ENCODE peak calls at places on chromosomes 12 and 14, in five cellular contexts. One of them, this sample, is unnamed.
A peak's percentile ranks its signal among the peaks of the same experiment; 100 is the strongest.

GRCh38 chr12:130266751-130267150 is 70.9 kb upstream of the PIWIL1 start:
- DNase-seq in cardiac muscle cell: no peak
- DNase-seq in AG04450: no peak
- DNase-seq in right lobe of liver: no peak
- DNase-seq in tibial nerve: no peak
- DNase-seq in this sample: no peak

GRCh38 chr12:92757599-92758121 is 54.9 kb downstream of the PLEKHG7 start:
- DNase-seq in right lobe of liver: no peak
- DNase-seq in AG04450: no peak
- DNase-seq in tibial nerve: no peak
- DNase-seq in cardiac muscle cell: no peak
- DNase-seq in this sample: no peak

GRCh38 chr14:103491691-103492090 is 30.9 kb downstream of the CKB start:
- DNase-seq in cardiac muscle cell: no peak
- DNase-seq in right lobe of liver: no peak
- DNase-seq in AG04450: no peak
- DNase-seq in tibial nerve: no peak
- DNase-seq in this sample: no peak

GRCh38 chr14:25848601-25849000 is 749.2 kb downstream of the NOVA1 start:
- DNase-seq in right lobe of liver: no peak
- DNase-seq in cardiac muscle cell: no peak
- DNase-seq in tibial nerve: no peak
- DNase-seq in AG04450: no peak
- DNase-seq in this sample: no peak

GRCh38 chr12:12916135-12916956 is 25.0 kb downstream of the GPRC5A start:
- DNase-seq in AG04450: no peak
- DNase-seq in right lobe of liver: peak; percentile 85
- DNase-seq in tibial nerve: peak; percentile 96
- DNase-seq in cardiac muscle cell: peak; percentile 88
- DNase-seq in this sample: peak; percentile 84

GRCh38 chr12:1204581-1205121 is 213.6 kb downstream of the ERC1 start:
- DNase-seq in tibial nerve: no peak
- DNase-seq in cardiac muscle cell: peak; percentile 20
- DNase-seq in right lobe of liver: no peak
- DNase-seq in AG04450: no peak
- DNase-seq in this sample: no peak

GRCh38 chr12:116982721-116983502 is 72.2 kb downstream of the FBXW8 start:
- DNase-seq in AG04450: peak; percentile 78
- DNase-seq in right lobe of liver: no peak
- DNase-seq in tibial nerve: no peak
- DNase-seq in cardiac muscle cell: peak; percentile 72
- DNase-seq in this sample: no peak

GRCh38 chr14:68131907-68132306 is 312.3 kb downstream of the RAD51B start:
- DNase-seq in right lobe of liver: no peak
- DNase-seq in cardiac muscle cell: no peak
- DNase-seq in tibial nerve: no peak
- DNase-seq in AG04450: no peak
- DNase-seq in this sample: no peak

GRCh38 chr14:73795974-73796373 is 55.7 kb upstream of the PTGR2 start:
- DNase-seq in right lobe of liver: peak; percentile 73
- DNase-seq in AG04450: no peak
- DNase-seq in cardiac muscle cell: peak; percentile 51
- DNase-seq in tibial nerve: no peak
- DNase-seq in this sample: no peak

GRCh38 chr14:96271421-96271762 is 15.4 kb downstream of the BDKRB1 start:
- DNase-seq in AG04450: no peak
- DNase-seq in cardiac muscle cell: no peak
- DNase-seq in tibial nerve: no peak
- DNase-seq in right lobe of liver: no peak
- DNase-seq in this sample: no peak

GRCh38 chr14:104870368-104871144 is 5.5 kb downstream of the CEP170B start:
- DNase-seq in cardiac muscle cell: no peak
- DNase-seq in AG04450: no peak
- DNase-seq in right lobe of liver: peak; percentile 46
- DNase-seq in tibial nerve: no peak
- DNase-seq in this sample: peak; percentile 38

DNA sequence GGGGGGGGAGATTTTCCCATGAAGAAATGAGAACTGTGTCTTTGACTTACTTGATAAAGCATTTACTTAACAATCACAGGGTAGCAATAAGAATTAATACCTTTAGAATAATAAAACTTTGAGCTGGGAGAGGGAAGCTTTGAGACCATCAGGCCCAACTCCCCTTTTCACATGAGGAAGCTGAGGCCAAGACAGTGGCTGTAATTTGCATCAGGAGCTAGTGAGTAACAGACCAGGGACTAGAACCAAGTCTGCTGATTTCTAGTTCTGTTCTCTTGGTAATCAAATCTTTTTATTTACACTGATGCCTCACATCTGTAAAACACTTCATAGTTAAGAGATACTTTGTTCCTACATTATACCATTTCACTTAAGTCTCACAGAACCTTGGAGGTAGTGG is 28.7 kb downstream of the TTC8 start:
- DNase-seq in tibial nerve: no peak
- DNase-seq in AG04450: no peak
- DNase-seq in cardiac muscle cell: no peak
- DNase-seq in right lobe of liver: no peak
- DNase-seq in this sample: no peak
- TF ChIP-seq CTCF in tibial nerve: no peak
- TF ChIP-seq CTCF in AG04450: no peak
- TF ChIP-seq CTCF in cardiac muscle cell: no peak
- TF ChIP-seq CTCF in right lobe of liver: no peak
- TF ChIP-seq CTCF in this sample: no peak

GRCh38 chr14:106187176-106187670 is 660.8 kb downstream of the TMEM121 start:
- DNase-seq in AG04450: no peak
- DNase-seq in tibial nerve: no peak
- DNase-seq in cardiac muscle cell: no peak
- DNase-seq in right lobe of liver: no peak
- DNase-seq in this sample: no peak

GRCh38 chr14:106185837-106186233 is 659.5 kb downstream of the TMEM121 start:
- DNase-seq in right lobe of liver: no peak
- DNase-seq in cardiac muscle cell: no peak
- DNase-seq in AG04450: no peak
- DNase-seq in tibial nerve: no peak
- DNase-seq in this sample: peak; percentile 62
- H3K9me3 ChIP-seq in right lobe of liver: no peaks in the 10 kb centered on the region
- H3K9me3 ChIP-seq in cardiac muscle cell: no peaks in the 10 kb centered on the region
- H3K9me3 ChIP-seq in AG04450: peaks cover 13% of the 10 kb centered on the region
- H3K9me3 ChIP-seq in tibial nerve: no peaks in the 10 kb centered on the region
- H3K9me3 ChIP-seq in this sample: no peaks in the 10 kb centered on the region

DNA sequence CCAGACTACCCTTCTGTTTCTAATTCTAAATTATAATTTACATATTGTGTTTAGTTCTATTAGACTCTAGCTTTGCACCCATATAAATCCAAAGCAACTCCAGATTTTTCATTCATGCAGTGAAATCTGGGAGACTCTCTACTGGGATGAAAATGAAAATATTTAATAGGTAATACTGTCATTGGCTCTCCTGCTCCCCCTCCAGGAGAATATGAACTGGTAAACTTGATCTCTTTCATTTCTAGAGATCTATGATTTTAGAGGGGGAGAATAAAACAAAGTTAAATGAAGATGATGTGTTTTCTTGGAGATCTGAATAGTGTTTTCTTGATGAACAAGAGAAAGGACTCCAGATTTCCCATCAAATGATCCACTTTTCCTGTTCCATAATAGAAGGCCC is 104.3 kb upstream of the TMCC3 start:
- DNase-seq in cardiac muscle cell: no peak
- DNase-seq in tibial nerve: no peak
- DNase-seq in AG04450: no peak
- DNase-seq in right lobe of liver: no peak
- DNase-seq in this sample: no peak
- TF ChIP-seq CTCF in cardiac muscle cell: peak; percentile 44
- TF ChIP-seq CTCF in tibial nerve: no peak
- TF ChIP-seq CTCF in AG04450: peak; percentile 35
- TF ChIP-seq CTCF in right lobe of liver: peak; percentile 19
- TF ChIP-seq CTCF in this sample: no peak

GRCh38 chr14:84806627-84807026 is 723.3 kb upstream of the FLRT2 start:
- DNase-seq in AG04450: no peak
- DNase-seq in cardiac muscle cell: peak; percentile 47
- DNase-seq in right lobe of liver: no peak
- DNase-seq in tibial nerve: no peak
- DNase-seq in this sample: no peak
- H3K9me3 ChIP-seq in AG04450: no peaks in the 10 kb centered on the region
- H3K9me3 ChIP-seq in cardiac muscle cell: no peaks in the 10 kb centered on the region
- H3K9me3 ChIP-seq in right lobe of liver: no peaks in the 10 kb centered on the region
- H3K9me3 ChIP-seq in tibial nerve: no peaks in the 10 kb centered on the region
- H3K9me3 ChIP-seq in this sample: no peaks in the 10 kb centered on the region

This sample was measured in CD4-positive, alpha-beta T cell.